ENCODE peak calls at places on chromosomes 3 and 15, in five cellular contexts. T is H9, P is H1, V is mesenchymal stem cell, H is IMR-90. Y is an unnamed sample.

GRCh38 chr15:29342201-29342600 is 72.6 kb upstream of the NSMCE3 start:
- DNase-seq in H (no peak), P (no peak), T (no peak), V (no peak), Y (no peak)

GRCh38 chr3:171230857-171231256 is 204.3 kb upstream of the SLC2A2 start:
- DNase-seq in T (no peak), P (no peak), H (no peak), V (no peak), Y (no peak)

GRCh38 chr3:13595001-13595421 is 46.1 kb downstream of the FBLN2 start:
- DNase-seq in H (no peak), P (no peak), T (no peak), V (no peak), Y (no peak)

GRCh38 chr15:81859737-81860516 is 185.9 kb downstream of the MEX3B start:
- DNase-seq in P (no peak), T (no peak), V (no peak), H (no peak), Y (no peak)

GRCh38 chr3:192060160-192060783 is 599.3 kb downstream of the PYDC2 start:
- DNase-seq in V (no peak), T (no peak), H (no peak), P (no peak), Y (peak)

GRCh38 chr3:198070871-198071270 is 110.9 kb downstream of the LMLN start:
- DNase-seq in T (no peak), P (no peak), V (no peak), H (no peak), Y (no peak)

GRCh38 chr15:73052679-73053397 is 575 bp downstream of the NEO1 start:
- DNase-seq in T (peak), P (no peak), H (peak), V (peak), Y (peak)

GRCh38 chr15:86165263-86166204 is 85.9 kb downstream of the AGBL1 start:
- DNase-seq in H (no peak), V (peak), P (no peak), T (no peak), Y (no peak)

GRCh38 chr3:101249512-101249911 is 70.9 kb downstream of the IMPG2 start:
- DNase-seq in V (no peak), T (no peak), P (no peak), H (no peak), Y (no peak)

GRCh38 chr15:100930306-100930848 is 11.2 kb downstream of the LRRK1 start:
- DNase-seq in T (no peak), V (no peak), H (no peak), P (no peak), Y (no peak)

GRCh38 chr15:72460393-72460792 is 13.7 kb upstream of the ARIH1 start:
- DNase-seq in P (no peak), H (no peak), T (no peak), V (no peak), Y (no peak)

GRCh38 chr15:34582461-34583357 is 742 bp downstream of the GOLGA8B start:
- DNase-seq in H (peak), T (peak), V (peak), P (no peak), Y (peak)

GRCh38 chr15:84725001-84725491 is 9.1 kb upstream of the SEC11A start:
- DNase-seq in H (peak), P (no peak), V (no peak), T (no peak), Y (no peak)

GRCh38 chr3:127750226-127751031 is 71.9 kb downstream of the MGLL start:
- DNase-seq in V (peak), H (peak), P (no peak), T (no peak), Y (no peak)

GRCh38 chr3:72738752-72739520 is 109.3 kb downstream of the SHQ1 start:
- DNase-seq in P (no peak), T (peak), H (no peak), V (no peak), Y (peak)

GRCh38 chr15:85381850-85382751 is 1.7 kb downstream of the AKAP13 start:
- DNase-seq in T (no peak), H (no peak), P (no peak), V (peak), Y (no peak)

GRCh38 chr3:10194328-10195071 is 29.8 kb downstream of the IRAK2 start:
- DNase-seq in V (peak), H (no peak), P (no peak), T (no peak), Y (no peak)

GRCh38 chr15:69160976-69161877 is 792 bp downstream of the GLCE start:
- DNase-seq in V (peak), T (peak), P (no peak), H (peak), Y (peak)

GRCh38 chr15:39887832-39888231 is 32.2 kb downstream of the GPR176 start:
- DNase-seq in P (no peak), V (peak), H (peak), T (peak), Y (no peak)

GRCh38 chr3:13865106-13865505 is 14.8 kb downstream of the WNT7A start:
- DNase-seq in T (no peak), P (no peak), H (no peak), V (no peak), Y (no peak)

GRCh38 chr3:33006081-33006480 is 54.6 kb downstream of the CCR4 start:
- DNase-seq in T (peak), P (peak), V (peak), H (no peak), Y (no peak)

GRCh38 chr3:108673988-108674661 is 83.1 kb downstream of the RETNLB start:
- DNase-seq in P (no peak), H (no peak), T (no peak), V (no peak), Y (no peak)

GRCh38 chr3:9793161-9793781 is 389 bp downstream of the ARPC4 start:
- DNase-seq in P (no peak), T (no peak), H (peak), V (peak), Y (no peak)

GRCh38 chr15:88465633-88466219 is 1.5 kb downstream of the MRPL46 start:
- DNase-seq in H (peak), T (no peak), V (peak), P (no peak), Y (no peak)

GRCh38 chr3:84904819-84905555 is 53.8 kb upstream of the CADM2 start:
- DNase-seq in P (no peak), H (no peak), V (no peak), T (peak), Y (no peak)

GRCh38 chr15:65578904-65579728 is 31.8 kb downstream of the INTS14 start:
- DNase-seq in P (no peak), V (no peak), H (no peak), T (no peak), Y (no peak)

GRCh38 chr3:112437146-112438022 is 61.9 kb downstream of the BTLA start:
- DNase-seq in H (peak), T (peak), V (peak), P (no peak), Y (no peak)

GRCh38 chr3:189204467-189204866 is 32.7 kb downstream of the TPRG1 start:
- DNase-seq in T (no peak), P (no peak), H (no peak), V (peak), Y (no peak)

GRCh38 chr3:4887177-4887576 is 92.1 kb upstream of the BHLHE40 start:
- DNase-seq in H (no peak), P (no peak), T (no peak), V (no peak), Y (no peak)

GRCh38 chr3:18891641-18892040 is 256.7 kb upstream of the KCNH8 start:
- DNase-seq in P (no peak), H (no peak), V (no peak), T (no peak), Y (no peak)

GRCh38 chr3:65732060-65732933 is 306.4 kb downstream of the MAGI1 start:
- DNase-seq in V (peak), T (no peak), H (peak), P (no peak), Y (peak)

GRCh38 chr3:101635954-101636798 is 40.8 kb downstream of the ZBTB11 start:
- DNase-seq in P (no peak), H (peak), V (peak), T (peak), Y (peak)

GRCh38 chr15:34810455-34811146 is 15.3 kb upstream of the ACTC1 start:
- DNase-seq in T (no peak), H (peak), P (no peak), V (peak), Y (no peak)

GRCh38 chr3:55434789-55435188 is 52.3 kb downstream of the WNT5A start:
- DNase-seq in P (peak), T (peak), V (no peak), H (peak), Y (no peak)

GRCh38 chr3:44074181-44074580 is 167.5 kb upstream of the TOPAZ1 start:
- DNase-seq in H (no peak), P (peak), V (no peak), T (no peak), Y (no peak)

GRCh38 chr3:11737742-11738141 is 94.0 kb upstream of the VGLL4 start:
- DNase-seq in H (no peak), V (no peak), P (no peak), T (no peak), Y (no peak)

GRCh38 chr3:11736136-11736833 is 92.6 kb upstream of the VGLL4 start:
- DNase-seq in H (no peak), P (no peak), V (no peak), T (no peak), Y (no peak)

GRCh38 chr3:11733914-11734313 is 90.2 kb upstream of the VGLL4 start:
- DNase-seq in P (no peak), V (no peak), H (no peak), T (no peak), Y (no peak)

GRCh38 chr3:11739123-11739522 is 95.4 kb upstream of the VGLL4 start:
- DNase-seq in T (no peak), V (no peak), P (no peak), H (no peak), Y (no peak)

DNA sequence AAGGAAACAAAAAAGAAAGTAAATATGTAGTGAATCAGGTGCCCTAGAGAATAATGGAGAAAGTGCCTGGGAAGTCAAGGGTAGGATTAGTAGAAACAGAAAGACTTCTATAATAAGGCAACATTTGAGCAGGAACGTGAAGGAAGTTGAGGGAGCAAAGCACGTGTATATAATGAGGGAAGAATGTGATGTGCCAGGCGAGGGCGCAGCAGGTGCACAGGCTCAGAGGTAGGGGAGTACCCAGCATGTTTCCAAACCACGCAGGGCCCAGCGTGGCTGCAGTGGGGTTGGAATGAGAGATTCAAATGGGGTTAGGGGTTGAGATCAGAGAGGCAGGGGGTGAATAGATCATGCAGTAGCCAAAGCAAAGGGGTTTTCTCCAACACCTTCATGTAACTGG is 91.9 kb upstream of the VGLL4 start:
- DNase-seq in T (no peak), V (no peak), H (no peak), P (no peak), Y (no peak)
- H2AFZ ChIP-seq in T (no peak), V (no peak), H (no peak), P (no peak), Y (peak)

GRCh38 chr3:16147226-16147625 is 27.3 kb upstream of the GALNT15 start:
- DNase-seq in P (no peak), T (no peak), H (peak), V (peak), Y (no peak)

GRCh38 chr3:16143870-16144568 is 30.5 kb upstream of the GALNT15 start:
- DNase-seq in T (no peak), P (no peak), H (no peak), V (no peak), Y (no peak)

GRCh38 chr3:16146015-16146730 is 28.3 kb upstream of the GALNT15 start:
- DNase-seq in V (no peak), H (no peak), P (no peak), T (no peak), Y (no peak)

GRCh38 chr3:16142350-16143050 is 32.0 kb upstream of the GALNT15 start:
- DNase-seq in V (no peak), P (no peak), H (no peak), T (no peak), Y (no peak)

GRCh38 chr3:16145176-16145575 is 29.3 kb upstream of the GALNT15 start:
- DNase-seq in P (no peak), H (no peak), V (no peak), T (no peak), Y (no peak)
- H2BK15ac ChIP-seq in P (no peak), H (no peak), V (no peak), T (no peak), Y (no peak)

GRCh38 chr15:53976844-53977392 is 1.3 kb upstream of the UNC13C start:
- DNase-seq in V (no peak), T (peak), H (no peak), P (no peak), Y (peak)

GRCh38 chr15:53982281-53982680 is 4.0 kb downstream of the UNC13C start:
- DNase-seq in H (no peak), V (no peak), P (no peak), T (no peak), Y (no peak)

GRCh38 chr15:53978248-53978906 is at the start of gene UNC13C:
- DNase-seq in P (peak), V (no peak), T (peak), H (no peak), Y (peak)

GRCh38 chr15:53982876-53983275 is 4.6 kb downstream of the UNC13C start:
- DNase-seq in P (no peak), H (no peak), T (no peak), V (no peak), Y (no peak)

GRCh38 chr15:53979051-53979788 is 979 bp downstream of the UNC13C start:
- DNase-seq in H (no peak), V (no peak), T (no peak), P (no peak), Y (no peak)
- H3K9ac ChIP-seq in H (no peak), V (no peak), T (no peak), P (no peak), Y (no peak)

GRCh38 chr3:47366833-47367232 is 14.0 kb upstream of the PTPN23 start:
- DNase-seq in V (no peak), P (no peak), T (no peak), H (no peak), Y (no peak)

GRCh38 chr3:47367631-47368030 is 13.2 kb upstream of the PTPN23 start:
- DNase-seq in T (no peak), V (no peak), P (no peak), H (no peak), Y (no peak)

GRCh38 chr3:47376393-47376792 is 4.4 kb upstream of the PTPN23 start:
- DNase-seq in P (no peak), T (no peak), V (no peak), H (no peak), Y (no peak)

GRCh38 chr3:47374587-47374986 is 6.2 kb upstream of the PTPN23 start:
- DNase-seq in T (no peak), V (no peak), P (no peak), H (no peak), Y (no peak)

GRCh38 chr3:47370887-47371697 is 9.7 kb upstream of the PTPN23 start:
- DNase-seq in V (no peak), T (peak), H (no peak), P (no peak), Y (no peak)
- H2AFZ ChIP-seq in V (no peak), T (no peak), H (peak), P (peak), Y (peak)

DNA sequence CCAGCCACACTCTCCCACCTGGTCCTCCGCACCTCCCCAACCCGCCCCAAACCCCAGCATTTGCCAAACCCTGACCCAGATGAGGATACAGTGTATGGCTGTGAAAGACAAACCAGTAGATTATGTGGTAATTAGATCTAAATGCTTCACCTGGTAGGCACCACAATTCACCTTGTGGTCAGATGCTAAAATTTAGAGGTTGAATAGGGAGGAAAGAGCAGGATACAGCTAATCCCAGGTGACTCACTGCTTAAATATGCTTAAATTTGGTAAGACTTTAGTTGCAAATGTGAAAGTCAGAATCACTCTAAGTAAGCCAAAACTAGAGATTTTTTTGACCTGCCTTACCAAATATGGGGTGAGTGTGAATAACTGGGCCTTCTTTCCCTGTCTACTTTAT is 105.5 kb downstream of the MME start:
- DNase-seq in V (peak), H (peak), T (peak), P (no peak), Y (no peak)
- H2BK15ac ChIP-seq in V (no peak), H (no peak), T (no peak), P (no peak), Y (no peak)

DNA sequence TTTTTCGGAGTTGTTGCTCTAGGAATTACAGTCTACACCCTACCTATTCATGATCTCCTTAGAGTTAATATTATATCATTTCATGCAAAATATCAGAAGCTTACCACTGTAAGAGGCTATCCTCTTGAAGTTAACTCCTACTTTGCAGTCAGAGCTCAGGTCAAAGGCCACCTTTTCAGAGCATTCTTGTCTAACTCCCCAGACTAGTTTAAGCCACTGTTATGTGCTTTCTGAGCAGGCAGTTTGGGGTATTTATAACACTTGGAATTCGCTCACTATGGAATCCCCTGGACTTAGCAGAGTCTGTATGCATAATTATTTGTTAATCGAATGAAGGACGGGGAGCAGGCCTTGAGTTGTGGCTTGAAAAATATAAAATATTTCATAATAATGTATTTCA is 21.7 kb downstream of the MED12L start:
- DNase-seq in P (no peak), H (no peak), T (no peak), V (no peak), Y (peak)
- H3K9ac ChIP-seq in P (no peak), H (no peak), T (no peak), V (no peak), Y (no peak)

GRCh38 chr15:52866698-52867097 is 76.6 kb upstream of the ONECUT1 start:
- DNase-seq in H (no peak), V (no peak), T (no peak), P (no peak), Y (no peak)

GRCh38 chr15:52857471-52857870 is 67.3 kb upstream of the ONECUT1 start:
- DNase-seq in P (no peak), H (no peak), V (no peak), T (no peak), Y (no peak)

GRCh38 chr15:52858388-52859176 is 68.4 kb upstream of the ONECUT1 start:
- DNase-seq in P (no peak), H (no peak), V (no peak), T (peak), Y (no peak)

GRCh38 chr15:52857937-52858336 is 67.8 kb upstream of the ONECUT1 start:
- DNase-seq in H (peak), T (no peak), P (no peak), V (no peak), Y (peak)

DNA sequence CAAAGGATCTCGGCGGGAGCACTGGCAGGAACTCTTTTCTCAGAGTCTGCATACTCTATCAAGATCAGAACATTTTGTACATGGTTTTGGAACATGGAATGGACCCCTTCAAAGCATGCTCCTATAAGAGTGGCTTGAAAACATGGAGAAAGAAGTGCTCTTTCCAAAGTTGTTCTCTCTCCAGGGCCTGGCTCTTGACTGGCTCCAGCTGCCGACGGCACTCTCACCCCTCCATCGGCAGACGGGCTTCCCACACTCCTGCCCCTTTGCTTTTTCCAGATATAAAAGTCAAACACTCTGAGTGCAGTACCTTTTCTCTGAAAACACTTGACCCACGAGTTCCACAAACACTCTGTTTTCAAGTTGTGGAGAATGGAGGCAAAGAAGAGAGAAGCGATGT is 72.5 kb upstream of the ONECUT1 start:
- DNase-seq in T (no peak), V (no peak), P (no peak), H (no peak), Y (no peak)
- H2AFZ ChIP-seq in T (no peak), V (no peak), P (no peak), H (no peak), Y (no peak)

GRCh38 chr15:30882861-30883433 is 20.8 kb upstream of the FAN1 start:
- DNase-seq in T (no peak), H (no peak), V (no peak), P (no peak), Y (no peak)
- H2BK15ac ChIP-seq in T (no peak), H (no peak), V (no peak), P (no peak), Y (no peak)